ENCODE peak calls at places on chromosomes 4 and X, in seven cellular contexts. R is NCI-H460; N is lower leg skin; F is G401; B is HT1080; Q is stimulated activated CD4-positive, alpha-beta T cell treated with anti-CD3 and anti-CD28 coated beads, Interleukin-1b, Interleukin-23, amount 100 ng/mL, for 24 hours; T is activated CD4-positive, alpha-beta T cell treated with anti-CD3 and anti-CD28 coated beads, Interleukin-2, amount 50 U/mL, for 4 hours. G is an unnamed sample.

GRCh38 chr4:126046081-126046614 is 731.4 kb downstream of the FAT4 start:
- DNase-seq in R (no peak), N (no peak), F (no peak), B (no peak), Q (no peak), T (no peak), G (no peak)

GRCh38 chr4:123564758-123565346 is 168.3 kb downstream of the SPRY1 start:
- DNase-seq in R (peak; percentile 67), N (no peak), F (peak; percentile 63), B (peak; percentile 64), Q (peak; percentile 2), T (peak; percentile 12), G (no peak)

GRCh38 chr4:148481644-148482043 is 39.4 kb upstream of the NR3C2 start:
- DNase-seq in R (no peak), N (no peak), F (no peak), B (no peak), Q (no peak), T (no peak), G (no peak)

GRCh38 chr4:40413396-40413795 is 78.3 kb downstream of the CHRNA9 start:
- DNase-seq in R (no peak), N (no peak), F (no peak), B (no peak), Q (no peak), T (no peak), G (no peak)

GRCh38 chr4:88613417-88613875 is 21.2 kb downstream of the HERC3 start:
- DNase-seq in R (no peak), N (no peak), F (peak; percentile 59), B (peak; percentile 30), Q (no peak), T (no peak), G (peak; percentile 6)

GRCh38 chrX:74421181-74422028 is at the start of gene SLC16A2:
- DNase-seq in R (peak; percentile 37), N (peak; percentile 92), F (peak; percentile 73), B (peak; percentile 69), Q (peak; percentile 17), T (peak; percentile 31), G (peak; percentile 13)

GRCh38 chr4:127975121-127975770 is 10.0 kb downstream of the ABHD18 start:
- DNase-seq in R (no peak), N (no peak), F (no peak), B (peak; percentile 38), Q (no peak), T (no peak), G (no peak)

GRCh38 chr4:54513231-54513630 is 144.5 kb upstream of the KIT start:
- DNase-seq in R (no peak), N (no peak), F (no peak), B (peak; percentile 78), Q (no peak), T (no peak), G (no peak)

GRCh38 chrX:71895607-71896006 is 15.0 kb upstream of the NHSL2 start:
- DNase-seq in R (no peak), N (no peak), F (no peak), B (no peak), Q (no peak), T (no peak), G (no peak)

G was measured in stimulated activated naive CD4-positive, alpha-beta T cell treated with Interleukin-2 at 50 U/mL for 16 hours.